ENCODE peak calls at places on chromosomes 13 and 19, in nine cellular contexts. One of them, this sample, is unnamed.

GRCh38 chr13:110372676-110373075 is 65.6 kb downstream of the COL4A2 start:
- DNase-seq in stimulated activated CD8-positive, alpha-beta memory T cell treated with anti-CD3 and anti-CD28 coated beads, Interleukin-15, amount 100 ng/mL, for 24 hours: no peak
- DNase-seq in colonic mucosa: no peak
- DNase-seq in EL: no peak
- DNase-seq in upper lobe of right lung: no peak
- DNase-seq in progenitor cell of endocrine pancreas: no peak
- DNase-seq in heart left ventricle: no peak
- DNase-seq in germinal center: no peak
- DNase-seq in MV-4-11: no peak
- DNase-seq in this sample: no peak

GRCh38 chr19:12052057-12052570 is 647 bp downstream of the ZNF878 start:
- DNase-seq in stimulated activated CD8-positive, alpha-beta memory T cell treated with anti-CD3 and anti-CD28 coated beads, Interleukin-15, amount 100 ng/mL, for 24 hours: no peak
- DNase-seq in colonic mucosa: peak
- DNase-seq in EL: peak
- DNase-seq in upper lobe of right lung: no peak
- DNase-seq in progenitor cell of endocrine pancreas: no peak
- DNase-seq in heart left ventricle: no peak
- DNase-seq in germinal center: no peak
- DNase-seq in MV-4-11: no peak
- DNase-seq in this sample: no peak

GRCh38 chr13:40660692-40661091 is 5.7 kb downstream of the FOXO1 start:
- DNase-seq in stimulated activated CD8-positive, alpha-beta memory T cell treated with anti-CD3 and anti-CD28 coated beads, Interleukin-15, amount 100 ng/mL, for 24 hours: no peak
- DNase-seq in colonic mucosa: no peak
- DNase-seq in EL: no peak
- DNase-seq in upper lobe of right lung: no peak
- DNase-seq in progenitor cell of endocrine pancreas: no peak
- DNase-seq in heart left ventricle: no peak
- DNase-seq in germinal center: no peak
- DNase-seq in MV-4-11: no peak
- DNase-seq in this sample: no peak

GRCh38 chr19:56111601-56112312 is 9.3 kb downstream of the ZNF787 start:
- DNase-seq in stimulated activated CD8-positive, alpha-beta memory T cell treated with anti-CD3 and anti-CD28 coated beads, Interleukin-15, amount 100 ng/mL, for 24 hours: no peak
- DNase-seq in colonic mucosa: peak
- DNase-seq in EL: no peak
- DNase-seq in upper lobe of right lung: peak
- DNase-seq in progenitor cell of endocrine pancreas: no peak
- DNase-seq in heart left ventricle: no peak
- DNase-seq in germinal center: peak
- DNase-seq in MV-4-11: peak
- DNase-seq in this sample: peak

GRCh38 chr13:45630791-45631190 is 15.3 kb upstream of the ERICH6B start:
- DNase-seq in stimulated activated CD8-positive, alpha-beta memory T cell treated with anti-CD3 and anti-CD28 coated beads, Interleukin-15, amount 100 ng/mL, for 24 hours: no peak
- DNase-seq in colonic mucosa: no peak
- DNase-seq in EL: peak
- DNase-seq in upper lobe of right lung: no peak
- DNase-seq in progenitor cell of endocrine pancreas: no peak
- DNase-seq in heart left ventricle: no peak
- DNase-seq in germinal center: no peak
- DNase-seq in MV-4-11: no peak
- DNase-seq in this sample: no peak

GRCh38 chr19:49932731-49933131 is 3.4 kb upstream of the NUP62 start:
- DNase-seq in stimulated activated CD8-positive, alpha-beta memory T cell treated with anti-CD3 and anti-CD28 coated beads, Interleukin-15, amount 100 ng/mL, for 24 hours: no peak
- DNase-seq in colonic mucosa: no peak
- DNase-seq in EL: no peak
- DNase-seq in upper lobe of right lung: no peak
- DNase-seq in progenitor cell of endocrine pancreas: no peak
- DNase-seq in heart left ventricle: no peak
- DNase-seq in germinal center: no peak
- DNase-seq in MV-4-11: no peak
- DNase-seq in this sample: no peak

GRCh38 chr13:113120300-113121182 is 2.1 kb upstream of the F10 start:
- DNase-seq in stimulated activated CD8-positive, alpha-beta memory T cell treated with anti-CD3 and anti-CD28 coated beads, Interleukin-15, amount 100 ng/mL, for 24 hours: no peak
- DNase-seq in colonic mucosa: no peak
- DNase-seq in EL: no peak
- DNase-seq in upper lobe of right lung: no peak
- DNase-seq in progenitor cell of endocrine pancreas: peak
- DNase-seq in heart left ventricle: no peak
- DNase-seq in germinal center: no peak
- DNase-seq in MV-4-11: no peak
- DNase-seq in this sample: no peak

GRCh38 chr19:2253106-2254051 is 2.8 kb downstream of the JSRP1 start:
- DNase-seq in stimulated activated CD8-positive, alpha-beta memory T cell treated with anti-CD3 and anti-CD28 coated beads, Interleukin-15, amount 100 ng/mL, for 24 hours: no peak
- DNase-seq in colonic mucosa: no peak
- DNase-seq in EL: no peak
- DNase-seq in upper lobe of right lung: no peak
- DNase-seq in progenitor cell of endocrine pancreas: no peak
- DNase-seq in heart left ventricle: no peak
- DNase-seq in germinal center: no peak
- DNase-seq in MV-4-11: peak
- DNase-seq in this sample: no peak

GRCh38 chr13:24230428-24231072 is 70.0 kb downstream of the SPATA13 start:
- DNase-seq in stimulated activated CD8-positive, alpha-beta memory T cell treated with anti-CD3 and anti-CD28 coated beads, Interleukin-15, amount 100 ng/mL, for 24 hours: no peak
- DNase-seq in colonic mucosa: no peak
- DNase-seq in EL: no peak
- DNase-seq in upper lobe of right lung: no peak
- DNase-seq in progenitor cell of endocrine pancreas: no peak
- DNase-seq in heart left ventricle: no peak
- DNase-seq in germinal center: no peak
- DNase-seq in MV-4-11: no peak
- DNase-seq in this sample: no peak

GRCh38 chr19:18097217-18097992 is at the start of gene MAST3:
- DNase-seq in stimulated activated CD8-positive, alpha-beta memory T cell treated with anti-CD3 and anti-CD28 coated beads, Interleukin-15, amount 100 ng/mL, for 24 hours: peak
- DNase-seq in colonic mucosa: peak
- DNase-seq in EL: peak
- DNase-seq in upper lobe of right lung: peak
- DNase-seq in progenitor cell of endocrine pancreas: peak
- DNase-seq in heart left ventricle: peak
- DNase-seq in germinal center: peak
- DNase-seq in MV-4-11: peak
- DNase-seq in this sample: peak

GRCh38 chr13:49638416-49639072 is 10.2 kb downstream of the ARL11 start:
- DNase-seq in stimulated activated CD8-positive, alpha-beta memory T cell treated with anti-CD3 and anti-CD28 coated beads, Interleukin-15, amount 100 ng/mL, for 24 hours: no peak
- DNase-seq in colonic mucosa: no peak
- DNase-seq in EL: no peak
- DNase-seq in upper lobe of right lung: no peak
- DNase-seq in progenitor cell of endocrine pancreas: no peak
- DNase-seq in heart left ventricle: no peak
- DNase-seq in germinal center: no peak
- DNase-seq in MV-4-11: no peak
- DNase-seq in this sample: no peak

GRCh38 chr19:54073829-54074228 is 7.3 kb downstream of the TARM1 start:
- DNase-seq in stimulated activated CD8-positive, alpha-beta memory T cell treated with anti-CD3 and anti-CD28 coated beads, Interleukin-15, amount 100 ng/mL, for 24 hours: no peak
- DNase-seq in colonic mucosa: no peak
- DNase-seq in EL: no peak
- DNase-seq in upper lobe of right lung: no peak
- DNase-seq in progenitor cell of endocrine pancreas: no peak
- DNase-seq in heart left ventricle: no peak
- DNase-seq in germinal center: no peak
- DNase-seq in MV-4-11: no peak
- DNase-seq in this sample: no peak

GRCh38 chr13:97367016-97367415 is 67.0 kb upstream of the RAP2A start:
- DNase-seq in stimulated activated CD8-positive, alpha-beta memory T cell treated with anti-CD3 and anti-CD28 coated beads, Interleukin-15, amount 100 ng/mL, for 24 hours: no peak
- DNase-seq in colonic mucosa: no peak
- DNase-seq in EL: peak
- DNase-seq in upper lobe of right lung: no peak
- DNase-seq in progenitor cell of endocrine pancreas: no peak
- DNase-seq in heart left ventricle: no peak
- DNase-seq in germinal center: no peak
- DNase-seq in MV-4-11: peak
- DNase-seq in this sample: no peak